ENCODE peak calls at places on chromosome 5, in ten cellular contexts. U is tibial nerve, E is stomach, Q is AG09309, Z is progenitor cell of endocrine pancreas, M is type B pancreatic cell, H is foreskin fibroblast, G is brain microvascular endothelial cell, F is astrocyte, P is PC-3. I is an unnamed sample.

GRCh38 chr5:1298067-1298551 is 3.2 kb upstream of the TERT start:
- DNase-seq in F (no peak), U (no peak), G (no peak), H (no peak), M (no peak), P (no peak), Q (no peak), E (peak; percentile 5), Z (no peak), I (no peak)

GRCh38 chr5:135319928-135320606 is 79.0 kb downstream of the MACROH2A1 start:
- DNase-seq in G (no peak), M (peak; percentile 60), H (no peak), F (no peak), P (no peak), U (no peak), Q (no peak), E (peak; percentile 11), Z (no peak), I (no peak)

GRCh38 chr5:6788439-6788838 is 75.2 kb downstream of the TENT4A start:
- DNase-seq in Q (no peak), G (no peak), Z (no peak), M (peak; percentile 32), P (peak; percentile 14), F (no peak), U (no peak), E (no peak), H (no peak), I (no peak)

GRCh38 chr5:141135718-141136266 is 786 bp downstream of the PCDHB5 start:
- DNase-seq in U (no peak), M (no peak), E (no peak), Q (no peak), F (no peak), G (no peak), H (no peak), P (no peak), Z (no peak), I (no peak)

GRCh38 chr5:111697881-111698757 is 58.9 kb downstream of the NREP start:
- DNase-seq in E (no peak), Z (no peak), G (peak; percentile 39), Q (peak; percentile 23), F (peak; percentile 43), U (no peak), H (peak; percentile 53), M (no peak), P (peak; percentile 18), I (peak; percentile 34)

GRCh38 chr5:154129868-154130267 is 60.7 kb upstream of the GALNT10 start:
- DNase-seq in M (no peak), E (no peak), P (no peak), F (no peak), G (no peak), H (no peak), Q (no peak), U (no peak), Z (no peak), I (no peak)

GRCh38 chr5:175517824-175518450 is 39.6 kb downstream of the SFXN1 start:
- DNase-seq in M (no peak), F (peak; percentile 96), U (no peak), P (peak; percentile 5), Q (peak; percentile 63), E (no peak), G (peak; percentile 88), H (no peak), Z (no peak), I (peak; percentile 88)

GRCh38 chr5:80191991-80192398 is 63.9 kb downstream of the SERINC5 start:
- DNase-seq in Z (no peak), F (no peak), E (no peak), G (no peak), U (no peak), M (no peak), P (no peak), H (no peak), Q (no peak), I (no peak)

GRCh38 chr5:39005566-39006232 is 68.5 kb downstream of the RICTOR start:
- DNase-seq in H (no peak), P (peak; percentile 55), M (no peak), Z (no peak), F (no peak), G (peak; percentile 20), E (no peak), Q (no peak), U (no peak), I (peak; percentile 16)
- TF ChIP-seq CTCF in H (peak; percentile 30), P (peak; percentile 80), M (no peak), Z (peak; percentile 29), F (peak; percentile 4), G (peak; percentile 51), E (no peak), Q (peak; percentile 28), U (no peak), I (peak; percentile 59)

GRCh38 chr5:10233011-10233410 is 16.7 kb downstream of the ATPSCKMT start:
- DNase-seq in P (no peak), M (peak; percentile 25), G (no peak), Q (no peak), U (no peak), E (no peak), H (no peak), F (no peak), Z (no peak), I (no peak)

GRCh38 chr5:10233505-10233904 is 16.2 kb downstream of the ATPSCKMT start:
- DNase-seq in Z (peak; percentile 36), Q (peak; percentile 94), P (peak; percentile 95), G (peak; percentile 98), E (no peak), F (peak; percentile 87), M (no peak), U (no peak), H (peak; percentile 95), I (peak; percentile 90)

GRCh38 chr5:10229306-10230048 is 20.2 kb downstream of the ATPSCKMT start:
- DNase-seq in H (peak; percentile 78), M (no peak), F (peak; percentile 90), E (no peak), G (peak; percentile 92), Q (peak; percentile 84), U (no peak), Z (no peak), P (peak; percentile 47), I (peak; percentile 78)

GRCh38 chr5:10235350-10235749 is 14.3 kb downstream of the ATPSCKMT start:
- DNase-seq in P (peak; percentile 48), E (no peak), U (no peak), Z (no peak), Q (no peak), H (peak; percentile 32), M (no peak), F (peak; percentile 21), G (peak; percentile 74), I (no peak)

DNA sequence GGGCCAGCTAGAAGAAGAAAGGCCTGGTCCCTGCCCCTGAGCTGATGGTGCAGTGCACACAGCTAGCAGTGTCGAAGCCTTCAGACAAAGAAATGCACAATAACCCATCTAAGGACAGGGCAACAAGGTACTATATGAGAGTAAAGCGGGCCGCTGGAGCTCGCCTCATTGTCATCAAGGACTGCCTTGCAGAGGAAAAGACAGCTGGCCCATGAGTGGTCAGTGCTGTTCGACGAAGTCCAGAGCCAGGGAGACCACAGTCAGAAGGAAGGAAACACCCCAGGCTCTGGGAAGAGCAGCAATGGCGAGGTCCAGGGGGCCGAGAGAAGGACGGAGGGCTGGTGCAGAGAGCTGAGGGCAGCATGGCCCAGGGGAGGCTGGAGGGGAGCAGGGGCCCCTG is 17.3 kb downstream of the ATPSCKMT start:
- DNase-seq in E (no peak), U (no peak), Z (no peak), P (no peak), G (no peak), F (no peak), M (peak; percentile 31), H (no peak), Q (no peak), I (no peak)
- TF ChIP-seq CTCF in E (no peak), U (no peak), Z (no peak), P (no peak), G (no peak), F (no peak), M (no peak), H (no peak), Q (no peak), I (no peak)

DNA sequence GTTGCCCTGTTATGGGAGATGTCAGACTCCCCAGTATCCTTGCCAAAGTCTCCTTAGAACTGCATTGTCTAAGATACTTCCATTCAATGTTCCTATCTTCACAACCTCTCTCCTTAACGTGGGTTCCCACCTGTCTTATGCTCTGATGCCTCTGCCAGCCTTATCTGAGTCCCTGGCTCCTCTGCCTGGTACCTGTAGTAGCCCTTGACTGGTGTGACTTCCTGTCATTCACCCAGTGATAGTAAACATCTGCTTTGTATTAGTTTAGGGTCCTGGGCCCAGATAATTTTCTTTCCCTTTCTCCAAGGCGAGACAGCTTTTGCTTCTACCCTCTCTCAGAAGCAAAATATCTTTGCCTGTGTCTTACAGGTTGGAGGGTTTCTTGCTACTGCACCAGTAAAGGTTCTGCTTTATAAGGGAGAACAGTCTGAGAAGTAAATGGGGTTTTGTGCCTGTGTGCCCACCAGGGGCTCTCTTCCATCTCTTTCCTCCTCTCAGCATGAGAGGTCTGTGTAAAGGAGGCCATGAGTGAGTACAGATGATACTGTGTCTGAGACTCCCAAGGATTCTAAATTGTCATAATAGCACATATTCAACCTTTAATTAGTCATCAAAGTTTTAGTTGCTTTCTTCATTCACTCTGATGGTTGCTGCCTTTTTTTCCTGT is 220.8 kb downstream of the PRR16 start:
- DNase-seq in G (no peak), P (no peak), Q (no peak), U (no peak), Z (no peak), F (no peak), E (no peak), M (no peak), H (no peak), I (peak; percentile 15)
- TF ChIP-seq CTCF in G (peak; percentile 66), P (peak; percentile 25), Q (peak; percentile 37), U (no peak), Z (peak; percentile 43), F (peak; percentile 29), E (no peak), M (peak; percentile 47), H (peak; percentile 31), I (peak; percentile 62)

GRCh38 chr5:34699155-34700077 is 43.3 kb downstream of the RAI14 start:
- DNase-seq in F (no peak), U (no peak), Q (no peak), G (no peak), H (no peak), M (no peak), P (no peak), Z (no peak), E (peak; percentile 65), I (no peak)

GRCh38 chr5:34695275-34696032 is 39.3 kb downstream of the RAI14 start:
- DNase-seq in H (no peak), F (no peak), Q (no peak), G (no peak), Z (no peak), U (no peak), E (no peak), P (no peak), M (no peak), I (no peak)

GRCh38 chr5:34698109-34698419 is 41.9 kb downstream of the RAI14 start:
- DNase-seq in H (no peak), M (no peak), F (no peak), Q (no peak), E (no peak), U (no peak), P (no peak), G (no peak), Z (no peak), I (no peak)

GRCh38 chr5:34698754-34699153 is 42.6 kb downstream of the RAI14 start:
- DNase-seq in Z (no peak), H (no peak), U (no peak), P (no peak), F (no peak), M (no peak), Q (no peak), G (no peak), E (no peak), I (no peak)

DNA sequence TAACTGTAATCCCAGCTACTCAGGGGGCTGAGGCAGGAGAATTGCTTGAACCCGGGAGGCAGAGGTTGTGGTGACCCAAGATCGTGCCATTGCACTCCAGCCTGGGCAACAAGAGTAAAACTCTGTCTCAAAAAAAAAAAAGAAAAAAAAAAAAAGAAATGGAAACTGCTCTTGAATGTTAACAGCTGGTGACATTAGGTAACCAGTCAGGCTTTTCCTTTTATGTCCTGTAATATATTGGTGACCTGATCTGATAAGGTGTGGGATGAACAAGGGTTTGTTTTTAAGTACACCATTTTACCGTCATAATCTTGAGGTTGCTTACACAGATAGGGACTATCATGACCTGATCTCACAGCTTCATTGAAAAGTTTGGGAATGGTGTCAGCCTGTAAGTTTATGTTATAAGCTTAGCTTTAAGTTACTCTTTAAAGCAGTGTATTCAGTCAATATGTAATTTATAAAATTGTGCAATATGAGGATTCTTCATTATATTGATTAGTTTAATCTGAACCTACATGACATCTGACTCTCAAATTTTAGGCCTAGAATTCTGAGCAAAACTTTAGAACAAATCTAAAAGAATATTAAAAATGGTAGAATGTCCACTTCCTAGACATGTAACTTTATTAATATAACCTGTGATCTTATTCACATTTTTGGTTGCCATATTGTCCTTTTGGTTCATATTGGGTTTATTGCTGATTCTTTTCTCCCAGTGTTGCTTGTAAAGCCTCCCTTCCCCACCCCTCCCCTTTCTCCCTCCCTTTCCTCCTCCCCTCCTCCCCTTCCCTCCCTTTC is 41.4 kb downstream of the RAI14 start:
- DNase-seq in E (no peak), G (no peak), Q (no peak), M (no peak), U (no peak), F (no peak), Z (no peak), H (no peak), P (no peak), I (no peak)
- TF ChIP-seq CTCF in E (no peak), G (no peak), Q (no peak), M (no peak), U (no peak), F (no peak), Z (no peak), H (no peak), P (no peak), I (no peak)